ENCODE peak calls at places on chromosomes 12 and 14, in five cellular contexts. One of them, this sample, is unnamed.
A peak's percentile ranks its signal among the peaks of the same experiment; 100 is the strongest.

GRCh38 chr12:22684526-22685118 is 59.7 kb downstream of the ETNK1 start:
- DNase-seq in T47D: peak; percentile 57
- DNase-seq in DMS 273 treated with DMSO at 0.1 percent for 48 hours: peak; percentile 1
- DNase-seq in retina: peak; percentile 36
- DNase-seq in activated T-helper 1 cell treated with Interleukin-2 at 50 U/mL for 16 hours: no peak
- DNase-seq in this sample: peak; percentile 50

GRCh38 chr12:23204933-23205778 is 580.2 kb downstream of the ETNK1 start:
- DNase-seq in T47D: peak; percentile 81
- DNase-seq in activated T-helper 1 cell treated with Interleukin-2 at 50 U/mL for 16 hours: no peak
- DNase-seq in retina: peak; percentile 51
- DNase-seq in DMS 273 treated with DMSO at 0.1 percent for 48 hours: peak; percentile 7
- DNase-seq in this sample: peak; percentile 57

GRCh38 chr14:69692542-69693053 is 74.3 kb upstream of the SRSF5 start:
- DNase-seq in activated T-helper 1 cell treated with Interleukin-2 at 50 U/mL for 16 hours: no peak
- DNase-seq in retina: no peak
- DNase-seq in T47D: no peak
- DNase-seq in DMS 273 treated with DMSO at 0.1 percent for 48 hours: no peak
- DNase-seq in this sample: no peak

GRCh38 chr12:41992692-41993215 is 151.9 kb downstream of the GXYLT1 start:
- DNase-seq in DMS 273 treated with DMSO at 0.1 percent for 48 hours: no peak
- DNase-seq in activated T-helper 1 cell treated with Interleukin-2 at 50 U/mL for 16 hours: no peak
- DNase-seq in T47D: no peak
- DNase-seq in retina: no peak
- DNase-seq in this sample: no peak

GRCh38 chr14:90140298-90140955 is 78.6 kb downstream of the KCNK13 start:
- DNase-seq in DMS 273 treated with DMSO at 0.1 percent for 48 hours: no peak
- DNase-seq in activated T-helper 1 cell treated with Interleukin-2 at 50 U/mL for 16 hours: no peak
- DNase-seq in T47D: peak; percentile 8
- DNase-seq in retina: no peak
- DNase-seq in this sample: no peak

GRCh38 chr12:98388126-98388525 is 127.3 kb upstream of the TMPO start:
- DNase-seq in DMS 273 treated with DMSO at 0.1 percent for 48 hours: no peak
- DNase-seq in activated T-helper 1 cell treated with Interleukin-2 at 50 U/mL for 16 hours: no peak
- DNase-seq in T47D: no peak
- DNase-seq in retina: no peak
- DNase-seq in this sample: no peak

GRCh38 chr12:121823101-121823726 is 19.4 kb downstream of the SETD1B start:
- DNase-seq in DMS 273 treated with DMSO at 0.1 percent for 48 hours: no peak
- DNase-seq in activated T-helper 1 cell treated with Interleukin-2 at 50 U/mL for 16 hours: no peak
- DNase-seq in retina: no peak
- DNase-seq in T47D: no peak
- DNase-seq in this sample: no peak

GRCh38 chr12:109807954-109808353 is 25.2 kb downstream of the TRPV4 start:
- DNase-seq in DMS 273 treated with DMSO at 0.1 percent for 48 hours: no peak
- DNase-seq in activated T-helper 1 cell treated with Interleukin-2 at 50 U/mL for 16 hours: no peak
- DNase-seq in retina: no peak
- DNase-seq in T47D: no peak
- DNase-seq in this sample: no peak

GRCh38 chr12:51752490-51752889 is 96.0 kb downstream of the FIGNL2 start:
- DNase-seq in DMS 273 treated with DMSO at 0.1 percent for 48 hours: no peak
- DNase-seq in retina: no peak
- DNase-seq in T47D: peak; percentile 73
- DNase-seq in activated T-helper 1 cell treated with Interleukin-2 at 50 U/mL for 16 hours: no peak
- DNase-seq in this sample: no peak

GRCh38 chr14:99037777-99038176 is 234.2 kb downstream of the BCL11B start:
- DNase-seq in activated T-helper 1 cell treated with Interleukin-2 at 50 U/mL for 16 hours: no peak
- DNase-seq in DMS 273 treated with DMSO at 0.1 percent for 48 hours: no peak
- DNase-seq in T47D: no peak
- DNase-seq in retina: no peak
- DNase-seq in this sample: no peak

GRCh38 chr12:27330846-27331245 is 1.8 kb upstream of the BMAL2 start:
- DNase-seq in activated T-helper 1 cell treated with Interleukin-2 at 50 U/mL for 16 hours: no peak
- DNase-seq in T47D: no peak
- DNase-seq in retina: no peak
- DNase-seq in DMS 273 treated with DMSO at 0.1 percent for 48 hours: no peak
- DNase-seq in this sample: no peak

GRCh38 chr14:77542349-77543239 is 44.0 kb upstream of the ISM2 start:
- DNase-seq in DMS 273 treated with DMSO at 0.1 percent for 48 hours: no peak
- DNase-seq in activated T-helper 1 cell treated with Interleukin-2 at 50 U/mL for 16 hours: no peak
- DNase-seq in retina: no peak
- DNase-seq in T47D: no peak
- DNase-seq in this sample: no peak

GRCh38 chr14:64706119-64706465 is 1.9 kb downstream of the PLEKHG3 start:
- DNase-seq in retina: no peak
- DNase-seq in DMS 273 treated with DMSO at 0.1 percent for 48 hours: no peak
- DNase-seq in activated T-helper 1 cell treated with Interleukin-2 at 50 U/mL for 16 hours: no peak
- DNase-seq in T47D: no peak
- DNase-seq in this sample: no peak

GRCh38 chr12:75890141-75890540 is 141.4 kb downstream of the PHLDA1 start:
- DNase-seq in T47D: no peak
- DNase-seq in retina: no peak
- DNase-seq in activated T-helper 1 cell treated with Interleukin-2 at 50 U/mL for 16 hours: no peak
- DNase-seq in DMS 273 treated with DMSO at 0.1 percent for 48 hours: no peak
- DNase-seq in this sample: no peak

GRCh38 chr12:82555699-82556098 is 131.0 kb upstream of the TMTC2 start:
- DNase-seq in activated T-helper 1 cell treated with Interleukin-2 at 50 U/mL for 16 hours: no peak
- DNase-seq in T47D: no peak
- DNase-seq in retina: no peak
- DNase-seq in DMS 273 treated with DMSO at 0.1 percent for 48 hours: no peak
- DNase-seq in this sample: no peak

GRCh38 chr14:59347511-59347900 is 117.7 kb downstream of the GPR135 start:
- DNase-seq in activated T-helper 1 cell treated with Interleukin-2 at 50 U/mL for 16 hours: no peak
- DNase-seq in T47D: no peak
- DNase-seq in DMS 273 treated with DMSO at 0.1 percent for 48 hours: no peak
- DNase-seq in retina: no peak
- DNase-seq in this sample: no peak

GRCh38 chr14:61524211-61524806 is 171.0 kb upstream of the HIF1A start:
- DNase-seq in activated T-helper 1 cell treated with Interleukin-2 at 50 U/mL for 16 hours: no peak
- DNase-seq in retina: no peak
- DNase-seq in DMS 273 treated with DMSO at 0.1 percent for 48 hours: no peak
- DNase-seq in T47D: no peak
- DNase-seq in this sample: peak; percentile 77

GRCh38 chr12:109766251-109766778 is 52.7 kb downstream of the FAM222A start:
- DNase-seq in T47D: no peak
- DNase-seq in DMS 273 treated with DMSO at 0.1 percent for 48 hours: no peak
- DNase-seq in activated T-helper 1 cell treated with Interleukin-2 at 50 U/mL for 16 hours: no peak
- DNase-seq in retina: no peak
- DNase-seq in this sample: no peak

GRCh38 chr12:4441355-4442330 is 4.0 kb downstream of the FGF6 start:
- DNase-seq in activated T-helper 1 cell treated with Interleukin-2 at 50 U/mL for 16 hours: no peak
- DNase-seq in DMS 273 treated with DMSO at 0.1 percent for 48 hours: no peak
- DNase-seq in retina: peak; percentile 55
- DNase-seq in T47D: no peak
- DNase-seq in this sample: no peak

GRCh38 chr12:76542908-76543307 is 16.7 kb downstream of the OSBPL8 start:
- DNase-seq in T47D: no peak
- DNase-seq in activated T-helper 1 cell treated with Interleukin-2 at 50 U/mL for 16 hours: no peak
- DNase-seq in DMS 273 treated with DMSO at 0.1 percent for 48 hours: no peak
- DNase-seq in retina: no peak
- DNase-seq in this sample: no peak

GRCh38 chr14:37061697-37062096 is 110.7 kb downstream of the SLC25A21 start:
- DNase-seq in retina: no peak
- DNase-seq in activated T-helper 1 cell treated with Interleukin-2 at 50 U/mL for 16 hours: no peak
- DNase-seq in DMS 273 treated with DMSO at 0.1 percent for 48 hours: no peak
- DNase-seq in T47D: no peak
- DNase-seq in this sample: no peak

GRCh38 chr14:65286443-65286842 is 126.1 kb upstream of the FUT8 start:
- DNase-seq in retina: no peak
- DNase-seq in activated T-helper 1 cell treated with Interleukin-2 at 50 U/mL for 16 hours: no peak
- DNase-seq in DMS 273 treated with DMSO at 0.1 percent for 48 hours: no peak
- DNase-seq in T47D: peak; percentile 42
- DNase-seq in this sample: peak; percentile 23

GRCh38 chr12:78359530-78359929 is 505.0 kb upstream of the SYT1 start:
- DNase-seq in retina: no peak
- DNase-seq in T47D: no peak
- DNase-seq in DMS 273 treated with DMSO at 0.1 percent for 48 hours: no peak
- DNase-seq in activated T-helper 1 cell treated with Interleukin-2 at 50 U/mL for 16 hours: no peak
- DNase-seq in this sample: no peak

GRCh38 chr14:95322646-95323045 is 2.9 kb upstream of the CLMN start:
- DNase-seq in activated T-helper 1 cell treated with Interleukin-2 at 50 U/mL for 16 hours: no peak
- DNase-seq in T47D: no peak
- DNase-seq in retina: no peak
- DNase-seq in DMS 273 treated with DMSO at 0.1 percent for 48 hours: no peak
- DNase-seq in this sample: peak; percentile 30

GRCh38 chr14:86543531-86543930 is 1013.6 kb downstream of the FLRT2 start:
- DNase-seq in activated T-helper 1 cell treated with Interleukin-2 at 50 U/mL for 16 hours: no peak
- DNase-seq in retina: no peak
- DNase-seq in T47D: no peak
- DNase-seq in DMS 273 treated with DMSO at 0.1 percent for 48 hours: no peak
- DNase-seq in this sample: no peak

GRCh38 chr12:123597100-123597499 is 4.8 kb upstream of the DDX55 start:
- DNase-seq in DMS 273 treated with DMSO at 0.1 percent for 48 hours: no peak
- DNase-seq in activated T-helper 1 cell treated with Interleukin-2 at 50 U/mL for 16 hours: no peak
- DNase-seq in retina: no peak
- DNase-seq in T47D: no peak
- DNase-seq in this sample: no peak

GRCh38 chr12:13038491-13039161 is 5.6 kb upstream of the FAM234B start:
- DNase-seq in activated T-helper 1 cell treated with Interleukin-2 at 50 U/mL for 16 hours: no peak
- DNase-seq in DMS 273 treated with DMSO at 0.1 percent for 48 hours: no peak
- DNase-seq in T47D: no peak
- DNase-seq in retina: no peak
- DNase-seq in this sample: no peak

GRCh38 chr12:120763250-120763649 is 37.6 kb downstream of the ACADS start:
- DNase-seq in retina: no peak
- DNase-seq in DMS 273 treated with DMSO at 0.1 percent for 48 hours: no peak
- DNase-seq in T47D: no peak
- DNase-seq in activated T-helper 1 cell treated with Interleukin-2 at 50 U/mL for 16 hours: no peak
- DNase-seq in this sample: no peak

GRCh38 chr14:104444159-104445030 is 135.2 kb upstream of the C14orf180 start:
- DNase-seq in activated T-helper 1 cell treated with Interleukin-2 at 50 U/mL for 16 hours: no peak
- DNase-seq in T47D: no peak
- DNase-seq in retina: no peak
- DNase-seq in DMS 273 treated with DMSO at 0.1 percent for 48 hours: no peak
- DNase-seq in this sample: no peak

GRCh38 chr14:95533391-95533821 is 1.4 kb upstream of the GLRX5 start:
- DNase-seq in retina: no peak
- DNase-seq in T47D: no peak
- DNase-seq in activated T-helper 1 cell treated with Interleukin-2 at 50 U/mL for 16 hours: no peak
- DNase-seq in DMS 273 treated with DMSO at 0.1 percent for 48 hours: peak; percentile 83
- DNase-seq in this sample: peak; percentile 20

GRCh38 chr14:101823511-101824120 is 62.1 kb downstream of the PPP2R5C start:
- DNase-seq in activated T-helper 1 cell treated with Interleukin-2 at 50 U/mL for 16 hours: peak; percentile 55
- DNase-seq in DMS 273 treated with DMSO at 0.1 percent for 48 hours: no peak
- DNase-seq in retina: no peak
- DNase-seq in T47D: peak; percentile 25
- DNase-seq in this sample: no peak

GRCh38 chr12:123076604-123077297 is 74.1 kb downstream of the PITPNM2 start:
- DNase-seq in DMS 273 treated with DMSO at 0.1 percent for 48 hours: no peak
- DNase-seq in retina: no peak
- DNase-seq in T47D: no peak
- DNase-seq in activated T-helper 1 cell treated with Interleukin-2 at 50 U/mL for 16 hours: no peak
- DNase-seq in this sample: no peak

GRCh38 chr12:52258335-52258901 is 16.0 kb upstream of the KRT86 start:
- DNase-seq in retina: peak; percentile 72
- DNase-seq in activated T-helper 1 cell treated with Interleukin-2 at 50 U/mL for 16 hours: no peak
- DNase-seq in DMS 273 treated with DMSO at 0.1 percent for 48 hours: no peak
- DNase-seq in T47D: no peak
- DNase-seq in this sample: no peak

GRCh38 chr12:2373307-2373706 is 320.5 kb downstream of the CACNA1C start:
- DNase-seq in activated T-helper 1 cell treated with Interleukin-2 at 50 U/mL for 16 hours: no peak
- DNase-seq in DMS 273 treated with DMSO at 0.1 percent for 48 hours: no peak
- DNase-seq in retina: no peak
- DNase-seq in T47D: no peak
- DNase-seq in this sample: no peak

GRCh38 chr12:119868992-119869391 is 8.1 kb downstream of the CIT start:
- DNase-seq in retina: peak; percentile 13
- DNase-seq in T47D: no peak
- DNase-seq in DMS 273 treated with DMSO at 0.1 percent for 48 hours: peak; percentile 20
- DNase-seq in activated T-helper 1 cell treated with Interleukin-2 at 50 U/mL for 16 hours: no peak
- DNase-seq in this sample: no peak

GRCh38 chr12:58242803-58243628 is 301.6 kb downstream of the ATP23 start:
- DNase-seq in T47D: no peak
- DNase-seq in activated T-helper 1 cell treated with Interleukin-2 at 50 U/mL for 16 hours: no peak
- DNase-seq in retina: no peak
- DNase-seq in DMS 273 treated with DMSO at 0.1 percent for 48 hours: no peak
- DNase-seq in this sample: no peak